ENCODE peak calls at places on chromosomes 4 and X, in seven cellular contexts. E is mammary epithelial cell; S is GM06990; T is testis; Z is tibial artery; A is CD8-positive, alpha-beta T cell; H is colonic mucosa. K is an unnamed sample. For H3K27me3, the result is how much of the 10 kb centered on the place peaks cover.

GRCh38 chr4:151644625-151645024 is 116.2 kb downstream of the GATB start:
- DNase-seq in Z (no peak), H (peak), E (no peak), S (no peak), A (no peak), T (peak), K (peak)

GRCh38 chr4:128583753-128584712 is 225.5 kb upstream of the JADE1 start:
- DNase-seq in A (no peak), E (no peak), H (no peak), Z (no peak), S (no peak), T (no peak), K (no peak)

GRCh38 chr4:13093170-13093569 is 391.0 kb downstream of the RAB28 start:
- DNase-seq in E (no peak), Z (no peak), T (no peak), S (no peak), H (no peak), A (no peak), K (no peak)

GRCh38 chr4:38800956-38801450 is 3.6 kb downstream of the TLR1 start:
- DNase-seq in S (no peak), Z (no peak), T (no peak), A (no peak), E (no peak), H (no peak), K (no peak)

GRCh38 chr4:181008164-181008563 is 1235.0 kb upstream of the TENM3 start:
- DNase-seq in E (peak), T (no peak), A (no peak), S (no peak), Z (no peak), H (no peak), K (no peak)

GRCh38 chrX:10090319-10090718 is 66.5 kb upstream of the CLCN4 start:
- DNase-seq in H (no peak), E (no peak), A (no peak), T (no peak), Z (no peak), S (no peak), K (no peak)

GRCh38 chr4:154467886-154468285 is 23.7 kb downstream of the DCHS2 start:
- DNase-seq in A (no peak), Z (no peak), S (no peak), E (peak), H (no peak), T (no peak), K (no peak)

GRCh38 chr4:67909910-67910905 is 26.4 kb upstream of the TMPRSS11D start:
- DNase-seq in Z (no peak), A (no peak), E (peak), T (no peak), S (no peak), H (no peak), K (peak)

GRCh38 chr4:138492178-138492577 is 250.0 kb upstream of the SLC7A11 start:
- DNase-seq in T (no peak), Z (no peak), S (no peak), A (no peak), E (no peak), H (no peak), K (no peak)

GRCh38 chrX:77597090-77597489 is 149.9 kb downstream of the FGF16 start:
- DNase-seq in Z (no peak), T (no peak), E (peak), S (no peak), A (no peak), H (no peak), K (no peak)

GRCh38 chr4:7299051-7299907 is 106.9 kb downstream of the SORCS2 start:
- DNase-seq in T (no peak), E (no peak), S (no peak), Z (no peak), H (no peak), A (no peak), K (no peak)

GRCh38 chrX:23483396-23483795 is 148.7 kb downstream of the PTCHD1 start:
- DNase-seq in H (no peak), Z (no peak), A (no peak), T (no peak), S (no peak), E (no peak), K (no peak)

GRCh38 chrX:68763481-68763880 is 65.3 kb upstream of the EFNB1 start:
- DNase-seq in A (no peak), H (no peak), S (no peak), E (no peak), Z (no peak), T (no peak), K (no peak)

GRCh38 chrX:68758671-68759070 is 70.2 kb upstream of the EFNB1 start:
- DNase-seq in A (no peak), E (no peak), S (no peak), T (no peak), Z (no peak), H (no peak), K (no peak)

GRCh38 chrX:68762649-68763268 is 66.1 kb upstream of the EFNB1 start:
- DNase-seq in T (peak), S (no peak), H (no peak), A (no peak), E (no peak), Z (no peak), K (no peak)

GRCh38 chrX:68757331-68757730 is 71.5 kb upstream of the EFNB1 start:
- DNase-seq in Z (no peak), T (peak), A (no peak), E (no peak), S (no peak), H (no peak), K (no peak)

GRCh38 chrX:68761086-68761485 is 67.7 kb upstream of the EFNB1 start:
- DNase-seq in Z (no peak), E (no peak), S (no peak), H (no peak), A (no peak), T (no peak), K (no peak)
- H3K27me3 ChIP-seq in Z (under half), E (under half), S (under half), H (under half), A (under half), T (under half), K (under half)

GRCh38 chrX:84729408-84729807 is 227.2 kb upstream of the HDX start:
- DNase-seq in Z (no peak), H (no peak), A (no peak), E (no peak), S (no peak), T (no peak), K (no peak)
- H3K27me3 ChIP-seq in Z (under half), H (under half), A (under half), E (under half), S (under half), T (under half), K (under half)

GRCh38 chr4:174012135-174012923 is 271.1 kb downstream of the FBXO8 start:
- DNase-seq in H (no peak), A (no peak), Z (no peak), E (no peak), S (no peak), T (no peak), K (no peak)

GRCh38 chr4:174009686-174010451 is 273.6 kb downstream of the FBXO8 start:
- DNase-seq in Z (no peak), A (no peak), T (no peak), E (no peak), H (no peak), S (no peak), K (no peak)

GRCh38 chr4:174005422-174005821 is 278.0 kb downstream of the FBXO8 start:
- DNase-seq in H (no peak), A (no peak), E (no peak), Z (no peak), S (no peak), T (no peak), K (no peak)

GRCh38 chr4:174016251-174016650 is 267.2 kb downstream of the FBXO8 start:
- DNase-seq in T (no peak), A (no peak), S (no peak), E (no peak), H (no peak), Z (no peak), K (no peak)

DNA sequence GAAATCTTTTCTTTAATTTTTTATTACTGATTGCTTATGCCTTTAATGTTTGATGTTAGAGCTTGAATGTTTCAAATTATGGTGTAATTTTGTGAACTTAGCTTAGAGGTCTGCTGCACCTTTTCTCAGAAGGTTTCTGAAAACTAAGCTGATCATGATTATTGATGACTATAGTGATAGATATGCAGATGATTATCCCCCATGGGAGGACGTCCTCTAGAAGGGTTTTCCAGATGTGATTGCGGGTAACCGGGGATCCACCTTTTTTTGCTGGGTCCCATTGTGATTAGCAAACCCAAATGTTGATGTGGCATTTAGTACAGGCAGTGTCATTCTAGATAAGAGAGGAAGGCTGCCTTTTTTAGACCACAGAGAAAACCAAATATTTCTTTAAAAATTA is 272.9 kb downstream of the FBXO8 start:
- DNase-seq in E (no peak), Z (no peak), A (no peak), S (no peak), H (no peak), T (no peak), K (no peak)
- H3K27me3 ChIP-seq in E (under half), Z (under half), A (under half), S (under half), H (under half), T (under half), K (under half)

GRCh38 chr4:61202100-61202637 is 2.0 kb downstream of the ADGRL3 start:
- DNase-seq in E (peak), S (no peak), T (peak), Z (peak), A (no peak), H (no peak), K (no peak)

GRCh38 chr4:61199869-61200194 is 294 bp upstream of the ADGRL3 start:
- DNase-seq in E (no peak), Z (no peak), A (no peak), T (no peak), S (no peak), H (no peak), K (no peak)

GRCh38 chr4:61201562-61202099 is 1.5 kb downstream of the ADGRL3 start:
- DNase-seq in E (peak), Z (no peak), H (no peak), T (peak), A (no peak), S (no peak), K (no peak)

GRCh38 chr4:61200195-61200990 is at the start of gene ADGRL3:
- DNase-seq in S (no peak), Z (peak), E (peak), H (peak), T (peak), A (no peak), K (no peak)

GRCh38 chr4:61200991-61201526 is 933 bp downstream of the ADGRL3 start:
- DNase-seq in T (peak), S (no peak), A (no peak), E (peak), H (no peak), Z (no peak), K (no peak)
- H3K27me3 ChIP-seq in T (under half), S (under half), A (under half), E (under half), H (under half), Z (under half), K (under half)